ENCODE peak calls at places on chromosomes 1 and 21, in eight cellular contexts. J is stimulated activated CD4-positive, alpha-beta T cell treated with anti-CD3 and anti-CD28 coated beads, Interleukin-1b, Interleukin-23, amount 100 ng/mL, for 4 hours; U is activated effector memory CD4-positive, alpha-beta T cell treated with anti-CD3 and anti-CD28 coated beads, Interleukin-2, amount 50 U/mL, for 16 hours; G is ovary; Z is fibroblast of lung; E is adipocyte; X is Daoy; K is HFFc6. B is an unnamed sample.

GRCh38 chr1:237012789-237013383 is 8.6 kb upstream of the MT1HL1 start:
- DNase-seq in J (no peak), U (no peak), G (peak; percentile 19), Z (peak; percentile 68), E (no peak), X (peak; percentile 92), K (no peak), B (no peak)

GRCh38 chr1:184283999-184284398 is 102.8 kb upstream of the C1orf21 start:
- DNase-seq in J (no peak), U (no peak), G (peak; percentile 61), Z (peak; percentile 94), E (peak; percentile 76), X (no peak), K (peak; percentile 31), B (peak; percentile 70)

GRCh38 chr1:205286335-205286950 is 35.1 kb downstream of the NUAK2 start:
- DNase-seq in J (no peak), U (peak; percentile 83), G (no peak), Z (peak; percentile 57), E (no peak), X (peak; percentile 87), K (peak; percentile 33), B (no peak)

GRCh38 chr1:64505944-64506658 is 36.2 kb downstream of the CACHD1 start:
- DNase-seq in J (no peak), U (peak; percentile 64), G (no peak), Z (no peak), E (no peak), X (peak; percentile 55), K (no peak), B (no peak)

GRCh38 chr1:157969693-157970485 is 23.6 kb upstream of the KIRREL1 start:
- DNase-seq in J (no peak), U (no peak), G (peak; percentile 29), Z (peak; percentile 88), E (peak; percentile 84), X (peak; percentile 88), K (peak; percentile 84), B (peak; percentile 61)

GRCh38 chr1:234336359-234336758 is 36.9 kb upstream of the COA6 start:
- DNase-seq in J (no peak), U (no peak), G (no peak), Z (no peak), E (no peak), X (no peak), K (no peak), B (no peak)

GRCh38 chr1:93708734-93709481 is 27.3 kb upstream of the BCAR3 start:
- DNase-seq in J (no peak), U (no peak), G (peak; percentile 43), Z (no peak), E (no peak), X (peak; percentile 42), K (no peak), B (no peak)

GRCh38 chr1:25616932-25617625 is 488 bp downstream of the MAN1C1 start:
- DNase-seq in J (no peak), U (peak; percentile 74), G (peak; percentile 53), Z (no peak), E (peak; percentile 45), X (peak; percentile 14), K (no peak), B (no peak)

GRCh38 chr1:115203287-115203686 is 114.0 kb upstream of the TSPAN2 start:
- DNase-seq in J (no peak), U (no peak), G (no peak), Z (no peak), E (no peak), X (no peak), K (no peak), B (no peak)

GRCh38 chr1:63435136-63435535 is 67.7 kb downstream of the ALG6 start:
- DNase-seq in J (no peak), U (no peak), G (no peak), Z (no peak), E (peak; percentile 51), X (no peak), K (no peak), B (peak; percentile 80)

GRCh38 chr1:151715726-151716404 is 738 bp downstream of the CELF3 start:
- DNase-seq in J (no peak), U (no peak), G (no peak), Z (no peak), E (no peak), X (no peak), K (no peak), B (no peak)

GRCh38 chr1:94590203-94591137 is 48.9 kb upstream of the F3 start:
- DNase-seq in J (no peak), U (no peak), G (no peak), Z (peak; percentile 23), E (no peak), X (no peak), K (no peak), B (no peak)

GRCh38 chr21:34129971-34130597 is 56.7 kb downstream of the MRPS6 start:
- DNase-seq in J (no peak), U (no peak), G (no peak), Z (peak; percentile 21), E (peak; percentile 65), X (no peak), K (peak; percentile 15), B (no peak)

GRCh38 chr21:42403611-42404231 is at the start of gene UBASH3A:
- DNase-seq in J (no peak), U (peak; percentile 79), G (no peak), Z (no peak), E (no peak), X (no peak), K (no peak), B (no peak)

GRCh38 chr1:47181955-47182680 is 7.7 kb downstream of the PDZK1IP1 start:
- DNase-seq in J (no peak), U (no peak), G (no peak), Z (peak; percentile 36), E (no peak), X (peak; percentile 79), K (no peak), B (no peak)

GRCh38 chr1:201385299-201385891 is 7.9 kb upstream of the TNNT2 start:
- DNase-seq in J (no peak), U (peak; percentile 72), G (no peak), Z (no peak), E (peak; percentile 51), X (peak; percentile 70), K (no peak), B (no peak)

GRCh38 chr1:65469889-65470340 is 49.4 kb downstream of the LEPR start:
- DNase-seq in J (no peak), U (no peak), G (no peak), Z (peak; percentile 22), E (peak; percentile 46), X (peak; percentile 51), K (no peak), B (peak; percentile 64)

GRCh38 chr1:3457910-3458621 is 3.6 kb downstream of the ARHGEF16 start:
- DNase-seq in J (no peak), U (no peak), G (peak; percentile 9), Z (no peak), E (no peak), X (no peak), K (no peak), B (no peak)

GRCh38 chr1:198681247-198681646 is 42.4 kb downstream of the PTPRC start:
- DNase-seq in J (no peak), U (no peak), G (no peak), Z (peak; percentile 57), E (peak; percentile 44), X (no peak), K (peak; percentile 22), B (no peak)

GRCh38 chr1:199774433-199775089 is 252.9 kb upstream of the NR5A2 start:
- DNase-seq in J (no peak), U (no peak), G (no peak), Z (peak; percentile 57), E (no peak), X (peak; percentile 53), K (peak; percentile 12), B (no peak)

GRCh38 chr1:31102501-31102950 is 37.0 kb upstream of the PUM1 start:
- DNase-seq in J (no peak), U (no peak), G (no peak), Z (peak; percentile 75), E (peak; percentile 52), X (peak; percentile 35), K (peak; percentile 67), B (peak; percentile 18)

GRCh38 chr1:3558036-3558726 is 53.1 kb downstream of the MEGF6 start:
- DNase-seq in J (no peak), U (no peak), G (no peak), Z (no peak), E (no peak), X (no peak), K (no peak), B (no peak)

GRCh38 chr1:45319761-45320160 is 6.9 kb upstream of the HPDL start:
- DNase-seq in J (no peak), U (no peak), G (no peak), Z (no peak), E (no peak), X (no peak), K (no peak), B (no peak)

GRCh38 chr21:34116569-34116968 is 43.2 kb downstream of the MRPS6 start:
- DNase-seq in J (no peak), U (no peak), G (no peak), Z (no peak), E (no peak), X (no peak), K (no peak), B (no peak)

GRCh38 chr1:15028117-15028516 is 125.4 kb upstream of the TMEM51 start:
- DNase-seq in J (no peak), U (no peak), G (no peak), Z (peak; percentile 28), E (peak; percentile 91), X (peak; percentile 93), K (peak; percentile 91), B (peak; percentile 80)

GRCh38 chr1:19815801-19816736 is 986 bp upstream of the RNF186 start:
- DNase-seq in J (no peak), U (no peak), G (no peak), Z (no peak), E (no peak), X (no peak), K (no peak), B (no peak)

GRCh38 chr1:228226956-228227791 is 19.3 kb downstream of the OBSCN start:
- DNase-seq in J (no peak), U (no peak), G (no peak), Z (peak; percentile 54), E (peak; percentile 49), X (no peak), K (peak; percentile 11), B (peak; percentile 16)

GRCh38 chr1:16191916-16192545 is 20.4 kb downstream of the ARHGEF19 start:
- DNase-seq in J (no peak), U (no peak), G (no peak), Z (no peak), E (no peak), X (no peak), K (no peak), B (no peak)

GRCh38 chr1:19384113-19384512 is 72.0 kb downstream of the SLC66A1 start:
- DNase-seq in J (no peak), U (no peak), G (peak; percentile 78), Z (no peak), E (peak; percentile 45), X (peak; percentile 57), K (no peak), B (no peak)

GRCh38 chr1:24364975-24365678 is 46.0 kb downstream of the GRHL3 start:
- DNase-seq in J (no peak), U (no peak), G (no peak), Z (peak; percentile 93), E (peak; percentile 74), X (peak; percentile 89), K (peak; percentile 91), B (peak; percentile 92)

GRCh38 chr1:43549921-43550597 is 19.4 kb downstream of the PTPRF start:
- DNase-seq in J (no peak), U (no peak), G (peak; percentile 81), Z (no peak), E (no peak), X (no peak), K (no peak), B (no peak)